ENCODE peak calls at places on chromosomes 5 and 9, in six cellular contexts. D, S, N, P, B and T are unnamed samples.
A peak's percentile ranks its signal among the peaks of the same experiment; 100 is the strongest.

GRCh38 chr5:152619756-152620155 is 214.7 kb upstream of the NMUR2 start:
- DNase-seq in S (no peak), D (no peak), P (no peak), N (no peak), B (no peak), T (no peak)

GRCh38 chr9:133227242-133227860 is 18.3 kb upstream of the OBP2B start:
- DNase-seq in P (no peak), B (no peak), D (no peak), N (no peak), S (no peak), T (no peak)

GRCh38 chr5:149001154-149001553 is 61.7 kb downstream of the SH3TC2 start:
- DNase-seq in P (no peak), B (no peak), S (no peak), N (peak; percentile 47), D (no peak), T (no peak)

GRCh38 chr9:75715360-75715759 is 175.1 kb upstream of the PCSK5 start:
- DNase-seq in B (no peak), D (no peak), P (no peak), S (no peak), N (no peak), T (no peak)

GRCh38 chr9:18791074-18791473 is 241.9 kb downstream of the SAXO1 start:
- DNase-seq in P (peak; percentile 77), D (no peak), N (peak; percentile 20), B (no peak), S (peak; percentile 57), T (no peak)

GRCh38 chr5:161431963-161432362 is 114.6 kb downstream of the GABRB2 start:
- DNase-seq in N (no peak), D (no peak), S (no peak), B (no peak), P (no peak), T (no peak)

GRCh38 chr9:18905883-18906649 is 126.9 kb downstream of the SAXO1 start:
- DNase-seq in D (no peak), N (peak; percentile 21), B (no peak), S (no peak), P (no peak), T (no peak)

GRCh38 chr9:4229252-4229651 is 70.6 kb downstream of the GLIS3 start:
- DNase-seq in S (no peak), P (no peak), B (no peak), N (no peak), D (no peak), T (no peak)

GRCh38 chr5:141834331-141834730 is 43.9 kb downstream of the PCDH1 start:
- DNase-seq in P (no peak), D (no peak), B (no peak), S (no peak), N (peak; percentile 43), T (no peak)

GRCh38 chr5:75465480-75465879 is 45.9 kb downstream of the CERT1 start:
- DNase-seq in D (no peak), N (peak; percentile 89), B (no peak), S (no peak), P (no peak), T (no peak)

GRCh38 chr9:112012026-112012902 is 115.7 kb downstream of the UGCG start:
- DNase-seq in D (no peak), S (no peak), P (no peak), N (peak; percentile 92), B (no peak), T (peak; percentile 81)

GRCh38 chr9:92424340-92424739 is at the start of gene OMD:
- DNase-seq in D (no peak), B (no peak), P (no peak), N (no peak), S (no peak), T (no peak)

GRCh38 chr9:123484130-123484529 is 128.1 kb downstream of the CRB2 start:
- DNase-seq in S (no peak), D (no peak), P (no peak), B (no peak), N (no peak), T (no peak)

GRCh38 chr5:158770506-158770905 is 329.2 kb downstream of the EBF1 start:
- DNase-seq in S (no peak), P (peak; percentile 25), B (no peak), N (no peak), D (no peak), T (no peak)

GRCh38 chr5:38465045-38465444 is 91.4 kb downstream of the LIFR start:
- DNase-seq in B (no peak), N (no peak), P (no peak), S (no peak), D (no peak), T (no peak)

GRCh38 chr9:126864771-126865170 is 4.3 kb downstream of the ZBTB34 start:
- DNase-seq in B (no peak), D (no peak), N (no peak), P (no peak), S (no peak), T (no peak)

GRCh38 chr9:33379666-33380389 is 22.5 kb downstream of the AQP7 start:
- DNase-seq in N (no peak), B (no peak), P (no peak), D (no peak), S (no peak), T (no peak)

GRCh38 chr5:109035470-109035869 is 287.8 kb downstream of the FER start:
- DNase-seq in D (no peak), B (no peak), N (no peak), P (no peak), S (no peak), T (no peak)

GRCh38 chr9:85420750-85421149 is 321.0 kb downstream of the AGTPBP1 start:
- DNase-seq in D (no peak), N (peak; percentile 24), S (no peak), B (no peak), P (no peak), T (no peak)

GRCh38 chr9:115262477-115262876 is 144.5 kb upstream of the TNC start:
- DNase-seq in P (peak; percentile 28), D (no peak), B (no peak), N (peak; percentile 88), S (peak; percentile 73), T (no peak)

GRCh38 chr5:34847552-34847951 is 8.6 kb downstream of the TTC23L start:
- DNase-seq in B (no peak), S (no peak), N (no peak), P (no peak), D (no peak), T (no peak)

DNA sequence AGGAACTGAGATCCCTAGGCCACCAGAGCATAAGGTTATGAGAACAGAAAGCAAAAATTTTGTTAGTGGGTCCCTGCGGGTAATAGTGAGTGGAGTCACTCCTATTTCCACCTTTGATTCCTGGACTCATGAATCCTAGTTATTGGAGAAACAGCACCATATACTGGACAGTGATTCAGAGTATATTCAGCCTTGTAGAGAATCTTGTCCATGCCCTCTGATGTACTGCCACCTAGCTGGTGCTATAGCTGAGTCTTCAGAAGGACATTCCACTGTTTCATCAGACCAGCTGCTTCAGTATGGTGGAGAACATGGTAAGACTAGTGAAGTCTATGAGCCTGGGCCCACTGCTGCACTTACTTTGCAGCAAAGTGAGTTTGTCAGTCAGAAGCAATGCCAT is 25.0 kb upstream of the ITGA2 start:
- DNase-seq in P (no peak), S (no peak), D (no peak), B (no peak), N (no peak), T (no peak)
- TF ChIP-seq CTCF in P (peak; percentile 2), S (no peak), D (no peak), B (no peak), N (peak; percentile 11), T (no peak)

DNA sequence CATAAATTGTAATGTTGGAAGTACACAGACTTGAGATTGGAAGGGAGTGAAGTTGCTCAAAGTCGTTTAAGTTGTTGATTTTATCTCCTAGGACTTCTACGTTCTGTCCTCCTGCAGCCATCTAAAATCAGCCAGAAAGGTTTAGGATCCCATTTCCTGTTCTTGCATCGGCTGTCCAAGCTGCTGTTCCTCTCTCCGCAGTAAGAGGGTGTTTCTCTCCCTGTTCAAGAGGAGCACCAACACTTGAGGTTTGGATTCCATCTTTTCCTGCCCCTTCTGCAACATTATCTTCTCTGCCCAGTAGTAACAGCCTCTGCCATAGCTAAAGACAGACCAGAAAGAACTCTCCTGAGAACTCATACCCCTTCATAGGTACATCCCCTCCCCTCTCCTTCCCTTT is 373.4 kb downstream of the GADD45G start:
- DNase-seq in N (no peak), B (no peak), S (no peak), D (no peak), P (no peak), T (no peak)
- TF ChIP-seq CTCF in N (peak; percentile 12), B (no peak), S (peak; percentile 6), D (no peak), P (peak; percentile 42), T (peak; percentile 61)

GRCh38 chr5:113039229-113039628 is 62.6 kb downstream of the DCP2 start:
- DNase-seq in P (no peak), D (no peak), B (no peak), N (no peak), S (no peak), T (no peak)

GRCh38 chr5:113036826-113037225 is 60.2 kb downstream of the DCP2 start:
- DNase-seq in D (no peak), P (no peak), B (no peak), N (no peak), S (no peak), T (no peak)

GRCh38 chr5:113038136-113038535 is 61.5 kb downstream of the DCP2 start:
- DNase-seq in B (no peak), D (no peak), N (no peak), P (no peak), S (no peak), T (no peak)

GRCh38 chr5:113040672-113041071 is 64.1 kb downstream of the DCP2 start:
- DNase-seq in S (no peak), D (no peak), N (no peak), B (no peak), P (no peak), T (no peak)

DNA sequence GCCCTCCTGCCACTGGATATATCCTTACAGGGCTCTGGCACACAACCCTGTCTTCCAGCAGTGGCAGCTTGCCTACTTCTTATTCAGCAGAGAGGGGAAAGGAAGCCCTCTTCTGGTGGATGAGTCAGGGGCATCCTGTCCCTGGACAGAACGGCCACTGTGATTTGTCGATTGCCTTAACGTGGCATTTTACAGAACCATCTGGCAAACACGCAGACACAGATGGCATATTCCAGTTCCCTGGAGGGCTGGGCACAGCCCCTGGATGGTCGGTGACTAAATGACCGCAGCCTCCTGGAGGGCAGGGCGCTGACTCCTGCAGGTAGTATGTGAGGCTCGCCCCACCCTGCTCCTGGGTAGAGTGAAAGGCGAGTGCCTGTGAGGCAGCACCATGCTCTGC is 62.1 kb downstream of the DCP2 start:
- DNase-seq in S (no peak), B (no peak), N (peak; percentile 49), P (no peak), D (no peak), T (no peak)
- TF ChIP-seq CTCF in S (no peak), B (no peak), N (peak; percentile 11), P (peak; percentile 7), D (no peak), T (no peak)

GRCh38 chr9:78781681-78782080 is 484.8 kb downstream of the PSAT1 start:
- DNase-seq in N (no peak), B (no peak), D (no peak), S (no peak), P (no peak), T (no peak)
- TF ChIP-seq CTCF in N (no peak), B (no peak), D (no peak), S (peak; percentile 19), P (no peak), T (no peak)

GRCh38 chr5:126354012-126354856 is 69.0 kb upstream of the GRAMD2B start:
- DNase-seq in B (no peak), S (peak; percentile 38), D (no peak), N (peak; percentile 97), P (no peak), T (no peak)
- TF ChIP-seq CTCF in B (peak; percentile 13), S (peak; percentile 68), D (peak; percentile 78), N (peak; percentile 49), P (peak; percentile 17), T (peak; percentile 69)

GRCh38 chr9:101458955-101459631 is 23.5 kb upstream of the ALDOB start:
- DNase-seq in P (peak; percentile 62), D (no peak), N (peak; percentile 83), S (peak; percentile 76), B (peak; percentile 31), T (no peak)
- TF ChIP-seq CTCF in P (peak; percentile 85), D (peak; percentile 46), N (peak; percentile 88), S (peak; percentile 86), B (peak; percentile 52), T (peak; percentile 78)